ENCODE peak calls at places on chromosome X, in seven cellular contexts. R is heart left ventricle; G is CD4-positive, alpha-beta T cell; V is mammary epithelial cell; L is body of pancreas; I is thoracic aorta; X is neural progenitor cell. K is an unnamed sample. For H3K27me3, the result is how much of the 10 kb centered on the place peaks cover.

GRCh38 chrX:20789103-20789502 is 522.4 kb upstream of the RPS6KA3 start:
- DNase-seq in L (no peak), I (no peak), R (no peak), X (no peak), G (no peak), V (no peak), K (no peak)

GRCh38 chrX:4805559-4805958 is 1092.1 kb upstream of the PRKX start:
- DNase-seq in R (peak), X (no peak), I (no peak), V (no peak), L (peak), G (no peak), K (no peak)

GRCh38 chrX:39158801-39159657 is 357.8 kb downstream of the MID1IP1 start:
- DNase-seq in I (no peak), L (no peak), V (peak), X (no peak), G (no peak), R (no peak), K (no peak)

GRCh38 chrX:19857131-19857530 is 30.3 kb downstream of the SH3KBP1 start:
- DNase-seq in R (no peak), L (no peak), V (no peak), X (no peak), G (no peak), I (no peak), K (no peak)

GRCh38 chrX:10971176-10971575 is 140.0 kb upstream of the HCCS start:
- DNase-seq in G (no peak), L (no peak), I (no peak), R (no peak), X (no peak), V (no peak), K (no peak)

GRCh38 chrX:72609313-72609712 is 36.7 kb upstream of the HDAC8 start:
- DNase-seq in L (no peak), R (no peak), X (no peak), G (no peak), I (no peak), V (peak), K (peak)

GRCh38 chrX:34918856-34919255 is 23.7 kb upstream of the FAM47B start:
- DNase-seq in R (no peak), I (no peak), X (peak), G (no peak), L (no peak), V (peak), K (peak)

GRCh38 chrX:110698696-110699095 is 96.9 kb downstream of the CHRDL1 start:
- DNase-seq in L (no peak), R (no peak), V (no peak), G (no peak), I (no peak), X (no peak), K (no peak)

DNA sequence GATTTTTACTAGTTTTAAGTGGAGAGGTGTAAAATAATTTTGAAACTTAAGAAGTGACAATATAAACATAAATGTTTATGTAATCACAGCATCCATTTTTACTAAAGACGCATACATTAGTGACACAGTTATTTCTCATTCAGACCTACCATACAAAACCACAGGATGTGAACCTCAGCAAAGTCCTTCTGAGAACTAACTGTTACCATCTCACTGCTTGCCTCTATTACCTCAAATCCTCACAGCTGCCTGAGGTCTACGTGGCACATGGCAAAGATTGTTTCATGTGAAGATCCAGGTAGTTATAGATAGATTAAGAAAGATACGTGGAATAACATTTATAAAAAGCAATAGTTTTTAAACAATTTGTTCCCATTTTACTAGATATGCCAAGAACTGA is 189.0 kb downstream of the SLITRK2 start:
- DNase-seq in R (no peak), X (no peak), G (no peak), V (no peak), L (no peak), I (no peak), K (no peak)
- H3K27me3 ChIP-seq in R (under half), X (under half), G (under half), V (under half), L (under half), I (under half), K (under half)

GRCh38 chrX:84974803-84975202 is 28.9 kb upstream of the APOOL start:
- DNase-seq in L (no peak), X (no peak), R (no peak), G (no peak), I (no peak), V (no peak), K (no peak)
- H3K27me3 ChIP-seq in L (under half), X (under half), R (under half), G (under half), I (under half), V (under half), K (under half)

GRCh38 chrX:119708936-119709335 is 16.0 kb upstream of the SEPTIN6 start:
- DNase-seq in G (no peak), L (no peak), R (no peak), I (no peak), V (no peak), X (no peak), K (no peak)

GRCh38 chrX:119706616-119707015 is 13.6 kb upstream of the SEPTIN6 start:
- DNase-seq in G (no peak), X (no peak), L (no peak), R (no peak), V (no peak), I (no peak), K (no peak)

DNA sequence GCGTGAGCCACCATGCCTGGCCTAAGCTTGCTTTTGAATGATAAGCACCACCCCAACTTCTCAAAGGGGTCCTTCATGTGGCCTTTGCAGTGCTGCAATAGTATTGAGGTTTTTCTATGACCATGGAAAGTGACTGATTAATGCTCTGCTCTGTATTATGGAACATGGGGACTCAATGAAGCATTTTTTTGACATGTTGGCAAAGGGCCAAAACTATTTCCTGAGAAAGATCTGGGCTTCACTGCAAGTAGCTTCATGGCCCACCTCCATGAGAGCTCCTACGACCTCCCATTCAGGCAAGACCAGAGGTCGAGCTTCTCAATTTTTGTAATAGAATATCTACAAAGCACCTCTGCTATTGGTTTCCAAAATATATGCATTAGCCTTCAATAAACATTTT is 16.7 kb upstream of the SEPTIN6 start:
- DNase-seq in I (no peak), G (no peak), L (no peak), V (no peak), R (no peak), X (no peak), K (no peak)
- H3K27me3 ChIP-seq in I (under half), G (under half), L (under half), V (under half), R (under half), X (under half), K (under half)

DNA sequence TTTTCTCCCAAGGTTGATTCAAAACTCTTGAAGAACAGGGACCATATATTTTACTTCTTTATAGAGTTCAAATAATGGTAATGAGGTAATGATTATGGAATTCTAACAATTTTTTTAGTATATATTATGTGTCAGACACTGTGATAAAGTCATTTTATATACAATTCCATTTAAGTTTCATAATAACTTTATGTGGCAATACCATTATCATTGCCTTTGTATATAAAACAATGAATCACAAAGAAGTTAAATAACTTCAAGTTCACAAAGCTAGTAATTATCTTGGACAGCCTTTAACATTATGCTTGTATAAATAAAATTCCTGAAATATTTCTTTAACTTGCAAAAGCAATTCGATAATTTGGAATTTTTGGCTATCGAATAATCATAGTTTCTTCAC is 20.6 kb downstream of the MAGEC1 start:
- DNase-seq in I (no peak), R (no peak), L (no peak), X (no peak), V (no peak), G (no peak), K (no peak)
- H3K27me3 ChIP-seq in I (under half), R (under half), L (under half), X (under half), V (under half), G (under half), K (under half)

GRCh38 chrX:32562261-32562660 is 649.1 kb downstream of the DMD start:
- DNase-seq in L (no peak), V (no peak), G (no peak), I (no peak), X (no peak), R (no peak), K (no peak)
- H3K27me3 ChIP-seq in L (under half), V (under half), G (under half), I (under half), X (under half), R (under half), K (under half)

GRCh38 chrX:74246524-74246923 is 57.5 kb upstream of the ZCCHC13 start:
- DNase-seq in R (no peak), G (no peak), V (peak), L (no peak), X (no peak), I (no peak), K (peak)

GRCh38 chrX:74251006-74251930 is 52.7 kb upstream of the ZCCHC13 start:
- DNase-seq in V (peak), L (no peak), X (no peak), G (no peak), R (no peak), I (no peak), K (peak)

GRCh38 chrX:74250574-74250973 is 53.4 kb upstream of the ZCCHC13 start:
- DNase-seq in V (no peak), I (no peak), L (no peak), X (no peak), G (no peak), R (no peak), K (no peak)

GRCh38 chrX:74249963-74250362 is 54.0 kb upstream of the ZCCHC13 start:
- DNase-seq in X (peak), V (no peak), R (no peak), I (no peak), L (no peak), G (no peak), K (peak)

DNA sequence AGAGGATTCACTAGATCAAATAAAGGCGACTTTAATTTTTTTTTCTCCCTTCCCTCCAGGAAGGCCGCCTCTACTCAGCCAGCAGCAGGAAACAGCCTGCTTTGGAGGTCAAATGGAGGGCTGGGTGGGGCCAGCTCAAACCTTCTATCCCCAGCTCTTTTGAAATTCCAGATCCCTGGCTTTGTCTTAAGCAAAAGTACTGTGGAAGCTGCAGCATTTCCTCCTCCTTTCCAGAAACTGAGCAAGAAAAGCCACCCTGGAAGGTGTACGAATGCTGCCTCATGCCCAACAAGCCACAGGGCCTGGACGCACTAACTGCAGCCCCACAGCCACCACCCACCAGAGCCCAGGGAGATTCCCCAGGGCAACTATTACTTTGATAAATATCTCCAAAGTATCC is 55.1 kb upstream of the ZCCHC13 start:
- DNase-seq in I (no peak), L (no peak), X (peak), G (no peak), R (peak), V (no peak), K (peak)
- H3K27me3 ChIP-seq in I (under half), L (under half), X (under half), G (under half), R (under half), V (under half), K (under half)

DNA sequence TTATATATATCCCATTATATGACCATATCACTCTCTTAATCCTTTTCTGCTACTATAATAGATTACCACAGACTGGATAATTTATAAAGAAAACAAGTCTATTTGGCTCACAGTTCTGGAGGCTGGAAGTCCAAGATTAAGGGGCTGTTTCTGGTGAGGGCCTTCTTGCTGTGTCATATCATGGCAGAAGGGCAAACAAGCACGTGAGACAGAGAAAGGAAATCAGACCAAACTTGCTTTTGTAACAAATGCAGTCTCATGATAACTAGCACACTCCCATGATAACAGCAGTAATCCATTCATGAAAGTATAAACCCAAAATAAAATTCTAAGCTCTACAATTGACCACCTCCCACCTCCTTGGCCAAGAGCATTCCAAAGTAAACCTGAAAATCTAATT is 16.3 kb upstream of the TAB3 start:
- DNase-seq in L (no peak), R (no peak), X (no peak), I (no peak), G (no peak), V (no peak), K (no peak)
- H3K27me3 ChIP-seq in L (under half), R (under half), X (under half), I (under half), G (under half), V (under half), K (under half)

DNA sequence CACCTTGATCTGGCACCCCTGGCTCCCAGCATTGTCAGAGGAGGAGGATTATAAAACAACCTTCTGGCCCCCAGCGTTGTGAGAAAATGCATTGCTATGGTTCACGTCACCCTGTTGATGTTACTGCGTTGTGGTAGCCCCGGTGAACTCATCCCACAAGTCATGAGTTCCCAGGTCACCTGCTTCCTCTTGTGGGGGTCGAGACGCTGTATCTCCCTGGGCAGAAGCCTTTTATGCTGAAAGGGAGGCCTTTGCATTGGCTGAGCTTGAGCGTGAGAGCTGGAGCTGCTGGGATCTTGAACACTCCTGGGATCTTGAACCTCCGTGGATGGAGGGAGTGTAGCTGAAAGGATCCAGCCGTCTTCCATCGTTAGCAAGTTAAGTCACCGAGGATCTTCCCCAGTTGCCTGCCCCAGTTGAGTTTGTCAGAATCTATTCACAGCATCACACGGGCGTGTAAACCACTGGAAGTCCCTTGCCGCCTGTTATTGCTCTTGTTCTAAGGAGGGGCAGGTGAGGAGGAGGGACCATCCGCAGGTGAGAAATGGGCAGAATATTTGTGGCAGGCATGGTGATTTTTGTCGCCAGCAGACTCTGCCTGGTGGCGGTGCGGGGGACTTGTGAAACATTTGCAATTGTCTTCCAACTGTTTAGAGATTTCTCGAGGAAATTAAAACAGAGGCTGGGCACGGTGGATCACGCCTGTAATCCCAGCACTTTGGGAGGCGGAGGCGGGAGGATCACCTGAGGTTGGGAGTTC is 299.9 kb downstream of the ASMT start:
- DNase-seq in V (no peak), L (no peak), I (no peak), G (no peak), X (no peak), R (no peak), K (no peak)
- H3K27me3 ChIP-seq in V (under half), L (under half), I (under half), G (under half), X (under half), R (under half), K (under half)

DNA sequence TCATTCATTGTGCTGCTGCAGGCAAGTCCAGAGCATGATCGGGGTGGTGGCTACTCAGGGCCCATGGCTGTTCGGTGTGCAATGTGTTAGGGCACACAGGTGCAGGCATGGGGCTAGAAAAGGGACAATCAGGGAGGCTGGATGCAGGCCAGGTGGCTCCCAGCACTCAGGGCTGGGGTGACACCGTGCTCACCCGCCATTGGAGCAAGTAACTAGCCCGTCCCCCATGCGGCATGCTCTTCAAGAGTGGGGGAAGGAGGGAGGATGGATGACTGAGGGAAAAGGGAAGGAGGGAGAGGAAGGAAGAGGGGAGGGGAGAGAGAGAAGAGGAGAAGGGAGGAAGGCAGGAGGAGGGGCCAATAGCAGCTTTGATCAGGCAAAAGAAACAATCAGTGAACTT is 64.7 kb downstream of the INTS6L start:
- DNase-seq in I (no peak), L (no peak), V (no peak), G (no peak), X (no peak), R (no peak), K (no peak)
- H3K27me3 ChIP-seq in I (under half), L (under half), V (under half), G (under half), X (under half), R (under half), K (under half)